ENCODE peak calls at places on chromosomes 2 and 18, in seven cellular contexts. J is HuH-7, O is GM03348, A is HFFc6, H is heart left ventricle, M is NCI-H510A, B is A549. R is an unnamed sample.

GRCh38 chr2:170771049-170771937 is 1.1 kb downstream of the ERICH2 start:
- DNase-seq in J (no peak), M (peak), A (no peak), O (no peak), B (peak), H (no peak), R (peak)

GRCh38 chr18:3466051-3466450 is 16.1 kb downstream of the TGIF1 start:
- DNase-seq in O (peak), M (no peak), H (no peak), B (no peak), J (no peak), A (peak), R (no peak)

GRCh38 chr2:231929961-231930600 is 3.9 kb upstream of the NPPC start:
- DNase-seq in B (peak), M (no peak), O (no peak), A (no peak), J (peak), H (peak), R (no peak)

GRCh38 chr2:170966648-170967396 is 37.8 kb downstream of the GORASP2 start:
- DNase-seq in O (no peak), M (no peak), A (no peak), J (peak), H (no peak), B (peak), R (no peak)

GRCh38 chr18:49355028-49355427 is 105.4 kb downstream of the DYM start:
- DNase-seq in A (no peak), H (no peak), O (no peak), M (no peak), B (no peak), J (no peak), R (no peak)

GRCh38 chr18:11021477-11021876 is 127.9 kb downstream of the PIEZO2 start:
- DNase-seq in M (no peak), J (no peak), B (no peak), O (no peak), A (no peak), H (no peak), R (no peak)

GRCh38 chr2:194096402-194096801 is 1560.6 kb upstream of the SLC39A10 start:
- DNase-seq in J (no peak), A (no peak), H (no peak), O (no peak), M (no peak), B (no peak), R (no peak)

GRCh38 chr18:56139372-56139771 is 499.0 kb downstream of the TXNL1 start:
- DNase-seq in M (no peak), B (no peak), J (no peak), O (no peak), A (no peak), H (peak), R (no peak)

GRCh38 chr18:35322486-35323258 is 21.5 kb downstream of the ZNF24 start:
- DNase-seq in A (peak), M (no peak), J (no peak), H (no peak), B (no peak), O (peak), R (no peak)

GRCh38 chr2:26786207-26787023 is 559 bp downstream of the CENPA start:
- DNase-seq in J (no peak), M (no peak), O (peak), H (peak), B (peak), A (no peak), R (no peak)

GRCh38 chr18:3704556-3705162 is 254.7 kb downstream of the TGIF1 start:
- DNase-seq in M (no peak), B (no peak), H (no peak), A (no peak), O (no peak), J (no peak), R (no peak)

GRCh38 chr2:147037048-147037447 is 807.8 kb upstream of the ACVR2A start:
- DNase-seq in O (no peak), M (no peak), B (no peak), A (no peak), H (no peak), J (no peak), R (no peak)

GRCh38 chr2:148658807-148659722 is 14.5 kb downstream of the EPC2 start:
- DNase-seq in J (no peak), O (no peak), M (no peak), H (no peak), B (no peak), A (peak), R (peak)

GRCh38 chr2:121502781-121503180 is 27.9 kb upstream of the RNU4ATAC start:
- DNase-seq in B (no peak), H (no peak), J (no peak), A (peak), M (no peak), O (no peak), R (no peak)

GRCh38 chr2:127386764-127387654 is 766 bp downstream of the MAP3K2 start:
- DNase-seq in H (peak), B (peak), M (peak), A (peak), J (peak), O (peak), R (peak)

GRCh38 chr2:116319001-116319400 is 1495.5 kb upstream of the DDX18 start:
- DNase-seq in A (no peak), O (no peak), B (no peak), H (no peak), J (no peak), M (no peak), R (no peak)

GRCh38 chr2:134396493-134396892 is 142.6 kb downstream of the MGAT5 start:
- DNase-seq in H (no peak), O (no peak), J (no peak), M (no peak), A (no peak), B (no peak), R (no peak)

GRCh38 chr2:82789886-82790276 is 1669.2 kb downstream of the SUCLG1 start:
- DNase-seq in M (no peak), O (no peak), A (no peak), B (no peak), J (peak), H (no peak), R (no peak)

GRCh38 chr2:208371634-208371935 is 35.0 kb upstream of the PTH2R start:
- DNase-seq in O (no peak), A (no peak), H (no peak), J (no peak), B (no peak), M (no peak), R (no peak)

GRCh38 chr2:44741507-44741906 is 200.0 kb upstream of the SIX3 start:
- DNase-seq in A (no peak), H (no peak), M (no peak), B (no peak), J (no peak), O (no peak), R (no peak)

GRCh38 chr2:136204959-136205358 is 87.0 kb upstream of the CXCR4 start:
- DNase-seq in M (no peak), B (no peak), O (no peak), J (no peak), H (no peak), A (no peak), R (no peak)

GRCh38 chr2:72112981-72113846 is 34.4 kb downstream of the CYP26B1 start:
- DNase-seq in M (no peak), B (no peak), J (no peak), A (no peak), O (no peak), H (no peak), R (no peak)

GRCh38 chr2:99938250-99938649 is 204.1 kb downstream of the AFF3 start:
- DNase-seq in M (no peak), A (no peak), J (no peak), B (no peak), H (no peak), O (no peak), R (no peak)

GRCh38 chr2:88857274-88857741 is 165.8 kb downstream of the RPIA start:
- DNase-seq in O (no peak), M (no peak), H (no peak), A (no peak), J (peak), B (no peak), R (no peak)

GRCh38 chr2:28185881-28186280 is 206.8 kb upstream of the FOSL2 start:
- DNase-seq in A (peak), M (no peak), O (peak), J (no peak), B (no peak), H (no peak), R (no peak)

GRCh38 chr2:144694456-144694855 is 174.5 kb upstream of the ZEB2 start:
- DNase-seq in O (no peak), B (no peak), H (no peak), A (no peak), M (peak), J (no peak), R (peak)

GRCh38 chr2:113217455-113218282 is 43.9 kb downstream of the PSD4 start:
- DNase-seq in M (no peak), H (peak), O (no peak), A (no peak), B (no peak), J (no peak), R (no peak)

GRCh38 chr18:70041459-70042020 is 93.9 kb upstream of the CD226 start:
- DNase-seq in O (no peak), B (no peak), H (no peak), A (no peak), M (no peak), J (no peak), R (no peak)

R was measured in DMS153.